ENCODE peak calls at places on chromosomes 5 and 9, in eight cellular contexts. L, Z, K, B, X, R, V and Y are unnamed samples.

GRCh38 chr5:181166812-181167733 is 19.7 kb downstream of the OR2V2 start:
- DNase-seq in K (no peak), Z (no peak), R (peak), L (no peak), X (no peak), B (no peak), V (no peak), Y (no peak)

GRCh38 chr5:124179788-124180187 is 566.7 kb downstream of the ZNF608 start:
- DNase-seq in R (no peak), K (no peak), B (no peak), V (no peak), Z (no peak), L (no peak), X (no peak), Y (no peak)

GRCh38 chr5:61450880-61451279 is 118.8 kb downstream of the ZSWIM6 start:
- DNase-seq in V (no peak), B (no peak), R (peak), K (no peak), Z (peak), L (no peak), X (no peak), Y (peak)

GRCh38 chr9:84950879-84951811 is 281.6 kb downstream of the NTRK2 start:
- DNase-seq in R (no peak), K (no peak), B (no peak), V (no peak), X (no peak), Z (no peak), L (no peak), Y (no peak)

GRCh38 chr5:10502578-10502977 is 60.9 kb downstream of the ROPN1L start:
- DNase-seq in Z (no peak), K (no peak), V (no peak), L (no peak), X (no peak), B (no peak), R (no peak), Y (no peak)

GRCh38 chr5:138954257-138955012 is 79.3 kb upstream of the LRRTM2 start:
- DNase-seq in L (no peak), R (no peak), Z (no peak), X (no peak), B (no peak), K (no peak), V (no peak), Y (no peak)

GRCh38 chr5:111563041-111563822 is 50.9 kb upstream of the STARD4 start:
- DNase-seq in Z (no peak), X (no peak), K (no peak), V (no peak), L (no peak), R (peak), B (no peak), Y (no peak)

GRCh38 chr9:115757461-115757860 is 396.1 kb upstream of the PAPPA start:
- DNase-seq in K (no peak), V (no peak), Z (no peak), B (no peak), R (no peak), X (no peak), L (no peak), Y (peak)

GRCh38 chr5:138649316-138649720 is 74.1 kb upstream of the HSPA9 start:
- DNase-seq in Z (no peak), L (no peak), B (no peak), V (no peak), R (no peak), X (no peak), K (no peak), Y (no peak)

GRCh38 chr9:8030095-8030494 is 230.5 kb upstream of the DMAC1 start:
- DNase-seq in V (no peak), R (no peak), B (no peak), K (no peak), Z (no peak), L (no peak), X (no peak), Y (no peak)

GRCh38 chr5:61256474-61256873 is 75.6 kb upstream of the ZSWIM6 start:
- DNase-seq in V (no peak), K (no peak), L (no peak), X (no peak), B (no peak), R (no peak), Z (no peak), Y (no peak)

GRCh38 chr9:128764361-128764760 is 7.4 kb downstream of the ZER1 start:
- DNase-seq in X (no peak), B (no peak), R (no peak), L (no peak), K (no peak), Z (no peak), V (no peak), Y (no peak)

GRCh38 chr5:136802382-136802781 is 437.0 kb upstream of the TRPC7 start:
- DNase-seq in Z (peak), B (no peak), V (no peak), X (no peak), K (no peak), L (no peak), R (peak), Y (peak)

GRCh38 chr5:122434120-122434519 is 122.1 kb downstream of the SNCAIP start:
- DNase-seq in K (no peak), Z (no peak), V (no peak), X (no peak), R (no peak), L (no peak), B (no peak), Y (no peak)

GRCh38 chr5:80191991-80192398 is 63.9 kb downstream of the SERINC5 start:
- DNase-seq in L (no peak), B (no peak), Z (no peak), K (no peak), V (no peak), R (no peak), X (no peak), Y (no peak)

GRCh38 chr5:132468665-132469379 is 21.8 kb downstream of the IRF1 start:
- DNase-seq in L (no peak), R (peak), X (no peak), Z (no peak), K (no peak), B (no peak), V (no peak), Y (no peak)

GRCh38 chr5:135243194-135244191 is 155.5 kb downstream of the MACROH2A1 start:
- DNase-seq in R (no peak), B (no peak), K (no peak), V (no peak), L (no peak), X (no peak), Z (no peak), Y (no peak)